ENCODE peak calls at places on chromosomes 2 and 18, in four cellular contexts. One of them, this sample, is unnamed.

GRCh38 chr2:151344906-151345305 is 12.5 kb upstream of the TNFAIP6 start:
- DNase-seq in HepG2: no peak
- DNase-seq in K562: no peak
- DNase-seq in A549: no peak
- DNase-seq in this sample: no peak

GRCh38 chr2:182810087-182810486 is 56.4 kb downstream of the FRZB start:
- DNase-seq in HepG2: no peak
- DNase-seq in K562: no peak
- DNase-seq in A549: no peak
- DNase-seq in this sample: no peak

GRCh38 chr2:207632575-207633492 is 7.6 kb upstream of the METTL21A start:
- DNase-seq in K562: no peak
- DNase-seq in HepG2: peak; percentile 69
- DNase-seq in A549: peak; percentile 89
- DNase-seq in this sample: peak; percentile 58

GRCh38 chr2:37916512-37917082 is 8.5 kb upstream of the RMDN2 start:
- DNase-seq in K562: no peak
- DNase-seq in HepG2: no peak
- DNase-seq in A549: peak; percentile 11
- DNase-seq in this sample: peak; percentile 96

GRCh38 chr2:1830936-1831616 is 86.8 kb upstream of the PXDN start:
- DNase-seq in A549: no peak
- DNase-seq in K562: no peak
- DNase-seq in HepG2: no peak
- DNase-seq in this sample: peak; percentile 7

GRCh38 chr2:137467246-137467862 is 496.9 kb upstream of the HNMT start:
- DNase-seq in HepG2: peak; percentile 23
- DNase-seq in A549: peak; percentile 29
- DNase-seq in K562: peak; percentile 14
- DNase-seq in this sample: no peak

GRCh38 chr18:45837283-45838070 is 12.0 kb downstream of the SIGLEC15 start:
- DNase-seq in K562: no peak
- DNase-seq in HepG2: no peak
- DNase-seq in A549: peak; percentile 45
- DNase-seq in this sample: no peak

GRCh38 chr18:23893653-23894052 is 120.9 kb upstream of the TTC39C start:
- DNase-seq in A549: no peak
- DNase-seq in K562: no peak
- DNase-seq in HepG2: no peak
- DNase-seq in this sample: no peak

GRCh38 chr18:48946329-48946835 is 4.4 kb downstream of the SMAD7 start:
- DNase-seq in K562: no peak
- DNase-seq in A549: no peak
- DNase-seq in HepG2: peak; percentile 87
- DNase-seq in this sample: peak; percentile 81

GRCh38 chr18:73766915-73767314 is 380.7 kb downstream of the FBXO15 start:
- DNase-seq in K562: no peak
- DNase-seq in HepG2: no peak
- DNase-seq in A549: no peak
- DNase-seq in this sample: no peak

GRCh38 chr18:23154021-23154420 is 18.7 kb downstream of the CABLES1 start:
- DNase-seq in A549: no peak
- DNase-seq in HepG2: no peak
- DNase-seq in K562: no peak
- DNase-seq in this sample: no peak

GRCh38 chr2:3287896-3288295 is 89.7 kb downstream of the EIPR1 start:
- DNase-seq in A549: no peak
- DNase-seq in K562: no peak
- DNase-seq in HepG2: no peak
- DNase-seq in this sample: no peak

GRCh38 chr2:143284087-143284675 is 155.0 kb downstream of the ARHGAP15 start:
- DNase-seq in K562: peak; percentile 15
- DNase-seq in HepG2: peak; percentile 35
- DNase-seq in A549: peak; percentile 51
- DNase-seq in this sample: peak; percentile 50

GRCh38 chr2:234121999-234122398 is 71.5 kb downstream of the SPP2 start:
- DNase-seq in K562: no peak
- DNase-seq in HepG2: no peak
- DNase-seq in A549: no peak
- DNase-seq in this sample: no peak

GRCh38 chr2:177817300-177817699 is 255.3 kb downstream of the PDE11A start:
- DNase-seq in HepG2: no peak
- DNase-seq in A549: no peak
- DNase-seq in K562: no peak
- DNase-seq in this sample: no peak
- TF ChIP-seq SMC3 in HepG2: no peak
- TF ChIP-seq SMC3 in A549: no peak
- TF ChIP-seq SMC3 in K562: no peak
- TF ChIP-seq SMC3 in this sample: no peak

GRCh38 chr2:176464886-176465564 is 195.8 kb downstream of the MTX2 start:
- DNase-seq in A549: no peak
- DNase-seq in K562: no peak
- DNase-seq in HepG2: no peak
- DNase-seq in this sample: no peak
- TF ChIP-seq MAZ in A549: no peak
- TF ChIP-seq MAZ in K562: no peak
- TF ChIP-seq MAZ in HepG2: no peak
- TF ChIP-seq MAZ in this sample: no peak

DNA sequence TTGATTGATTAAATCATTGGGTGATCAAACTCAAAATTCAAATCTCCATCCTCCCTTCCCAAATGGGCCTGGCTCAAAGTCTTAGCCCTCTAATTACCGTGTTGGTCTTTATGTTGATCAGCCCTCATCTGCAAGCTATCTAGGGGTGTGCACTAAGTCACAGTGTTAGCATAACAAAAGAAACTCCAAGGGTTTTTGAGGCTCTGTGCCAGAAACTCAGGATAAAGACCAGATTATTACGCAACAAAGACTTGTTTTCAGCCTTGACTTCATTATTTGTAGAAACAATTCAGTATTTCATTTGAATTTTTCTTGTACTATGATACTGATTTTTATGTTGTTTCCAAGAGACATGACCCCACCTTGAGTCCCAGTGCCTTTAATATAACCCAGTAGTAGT is 13.7 kb downstream of the PSMD14 start:
- DNase-seq in K562: no peak
- DNase-seq in A549: no peak
- DNase-seq in HepG2: no peak
- DNase-seq in this sample: no peak
- TF ChIP-seq SMC3 in K562: no peak
- TF ChIP-seq SMC3 in A549: no peak
- TF ChIP-seq SMC3 in HepG2: no peak
- TF ChIP-seq SMC3 in this sample: no peak

DNA sequence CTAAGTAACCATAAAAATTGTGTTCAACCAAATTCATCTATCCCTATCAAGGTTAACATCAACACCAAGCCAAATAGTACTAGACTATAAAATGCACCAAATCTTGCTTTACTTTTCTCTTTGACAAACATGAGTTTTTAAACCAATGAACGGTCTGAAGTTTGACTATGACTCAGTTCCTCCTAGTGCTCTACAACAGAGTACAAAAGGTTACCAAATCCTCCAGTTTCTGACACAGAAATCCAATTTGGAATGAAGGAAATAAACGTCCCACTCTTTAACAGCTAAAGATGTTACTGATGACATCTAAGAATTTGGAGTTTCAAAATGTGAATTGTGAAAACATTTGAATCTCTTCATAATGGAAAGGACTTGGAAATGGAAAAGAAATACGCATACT is 11.8 kb upstream of the ACVR1 start:
- DNase-seq in HepG2: no peak
- DNase-seq in A549: no peak
- DNase-seq in K562: no peak
- DNase-seq in this sample: no peak
- TF ChIP-seq MAZ in HepG2: no peak
- TF ChIP-seq MAZ in A549: no peak
- TF ChIP-seq MAZ in K562: no peak
- TF ChIP-seq MAZ in this sample: no peak